ENCODE peak calls at places on chromosomes 7 and 10, in five cellular contexts. One of them, this sample, is unnamed.

GRCh38 chr10:117186832-117187615 is 10.3 kb upstream of the KCNK18 start:
- DNase-seq in left ventricle myocardium inferior: no peak
- DNase-seq in AG04449: no peak
- DNase-seq in mucosa of descending colon: no peak
- DNase-seq in uterus: no peak
- DNase-seq in this sample: no peak

GRCh38 chr10:119206603-119207366 is 586 bp upstream of the GRK5 start:
- DNase-seq in left ventricle myocardium inferior: peak
- DNase-seq in AG04449: no peak
- DNase-seq in mucosa of descending colon: peak
- DNase-seq in uterus: peak
- DNase-seq in this sample: no peak

GRCh38 chr7:2258661-2259365 is 16.8 kb downstream of the NUDT1 start:
- DNase-seq in left ventricle myocardium inferior: no peak
- DNase-seq in AG04449: no peak
- DNase-seq in mucosa of descending colon: no peak
- DNase-seq in uterus: no peak
- DNase-seq in this sample: no peak

GRCh38 chr7:79666472-79666871 is 213.0 kb upstream of the MAGI2 start:
- DNase-seq in left ventricle myocardium inferior: no peak
- DNase-seq in AG04449: no peak
- DNase-seq in mucosa of descending colon: no peak
- DNase-seq in uterus: no peak
- DNase-seq in this sample: no peak

GRCh38 chr10:5971315-5971832 is 6.0 kb downstream of the IL15RA start:
- DNase-seq in left ventricle myocardium inferior: no peak
- DNase-seq in AG04449: no peak
- DNase-seq in mucosa of descending colon: peak
- DNase-seq in uterus: peak
- DNase-seq in this sample: no peak

GRCh38 chr10:75956624-75957023 is 525.2 kb downstream of the LRMDA start:
- DNase-seq in left ventricle myocardium inferior: no peak
- DNase-seq in AG04449: no peak
- DNase-seq in mucosa of descending colon: no peak
- DNase-seq in uterus: no peak
- DNase-seq in this sample: no peak

GRCh38 chr7:55387062-55387965 is 22.2 kb downstream of the LANCL2 start:
- DNase-seq in left ventricle myocardium inferior: no peak
- DNase-seq in AG04449: no peak
- DNase-seq in mucosa of descending colon: no peak
- DNase-seq in uterus: no peak
- DNase-seq in this sample: no peak

GRCh38 chr10:114403545-114404161 is 649 bp downstream of the AFAP1L2 start:
- DNase-seq in left ventricle myocardium inferior: peak
- DNase-seq in AG04449: no peak
- DNase-seq in mucosa of descending colon: peak
- DNase-seq in uterus: peak
- DNase-seq in this sample: no peak

GRCh38 chr10:96153065-96153464 is 23.0 kb downstream of the ZNF518A start:
- DNase-seq in left ventricle myocardium inferior: no peak
- DNase-seq in AG04449: no peak
- DNase-seq in mucosa of descending colon: no peak
- DNase-seq in uterus: no peak
- DNase-seq in this sample: no peak

GRCh38 chr10:75418712-75419111 is 12.7 kb upstream of the LRMDA start:
- DNase-seq in left ventricle myocardium inferior: no peak
- DNase-seq in AG04449: no peak
- DNase-seq in mucosa of descending colon: no peak
- DNase-seq in uterus: no peak
- DNase-seq in this sample: no peak

GRCh38 chr7:26648429-26649015 is 215.9 kb downstream of the SKAP2 start:
- DNase-seq in left ventricle myocardium inferior: no peak
- DNase-seq in AG04449: peak
- DNase-seq in mucosa of descending colon: no peak
- DNase-seq in uterus: no peak
- DNase-seq in this sample: peak

GRCh38 chr10:15368456-15368855 is 2.6 kb downstream of the FAM171A1 start:
- DNase-seq in left ventricle myocardium inferior: no peak
- DNase-seq in AG04449: no peak
- DNase-seq in mucosa of descending colon: no peak
- DNase-seq in uterus: no peak
- DNase-seq in this sample: no peak

GRCh38 chr10:15367296-15367830 is 3.7 kb downstream of the FAM171A1 start:
- DNase-seq in left ventricle myocardium inferior: no peak
- DNase-seq in AG04449: no peak
- DNase-seq in mucosa of descending colon: no peak
- DNase-seq in uterus: no peak
- DNase-seq in this sample: no peak

GRCh38 chr10:15370212-15370740 is 813 bp downstream of the FAM171A1 start:
- DNase-seq in left ventricle myocardium inferior: peak
- DNase-seq in AG04449: no peak
- DNase-seq in mucosa of descending colon: peak
- DNase-seq in uterus: no peak
- DNase-seq in this sample: no peak

GRCh38 chr10:15370741-15371701 is at the start of gene FAM171A1:
- DNase-seq in left ventricle myocardium inferior: peak
- DNase-seq in AG04449: no peak
- DNase-seq in mucosa of descending colon: peak
- DNase-seq in uterus: peak
- DNase-seq in this sample: no peak

GRCh38 chr10:15369642-15370211 is 1.4 kb downstream of the FAM171A1 start:
- DNase-seq in left ventricle myocardium inferior: peak
- DNase-seq in AG04449: no peak
- DNase-seq in mucosa of descending colon: peak
- DNase-seq in uterus: no peak
- DNase-seq in this sample: no peak
- H3K4me3 ChIP-seq in left ventricle myocardium inferior: peak
- H3K4me3 ChIP-seq in AG04449: peak
- H3K4me3 ChIP-seq in mucosa of descending colon: peak
- H3K4me3 ChIP-seq in uterus: peak
- H3K4me3 ChIP-seq in this sample: peak

GRCh38 chr7:140304071-140304799 is 94.1 kb downstream of the SLC37A3 start:
- DNase-seq in left ventricle myocardium inferior: no peak
- DNase-seq in AG04449: no peak
- DNase-seq in mucosa of descending colon: no peak
- DNase-seq in uterus: no peak
- DNase-seq in this sample: no peak
- TF ChIP-seq CTCF in left ventricle myocardium inferior: peak
- TF ChIP-seq CTCF in AG04449: no peak
- TF ChIP-seq CTCF in mucosa of descending colon: no peak
- TF ChIP-seq CTCF in uterus: no peak
- TF ChIP-seq CTCF in this sample: peak

GRCh38 chr10:125160856-125161569 is 650 bp upstream of the CTBP2 start:
- DNase-seq in left ventricle myocardium inferior: peak
- DNase-seq in AG04449: no peak
- DNase-seq in mucosa of descending colon: peak
- DNase-seq in uterus: peak
- DNase-seq in this sample: no peak
- H3K4me3 ChIP-seq in left ventricle myocardium inferior: peak
- H3K4me3 ChIP-seq in AG04449: peak
- H3K4me3 ChIP-seq in mucosa of descending colon: peak
- H3K4me3 ChIP-seq in uterus: peak
- H3K4me3 ChIP-seq in this sample: peak

GRCh38 chr7:39609462-39610149 is 13.8 kb upstream of the RALA start:
- DNase-seq in left ventricle myocardium inferior: peak
- DNase-seq in AG04449: no peak
- DNase-seq in mucosa of descending colon: peak
- DNase-seq in uterus: no peak
- DNase-seq in this sample: no peak
- TF ChIP-seq CTCF in left ventricle myocardium inferior: peak
- TF ChIP-seq CTCF in AG04449: no peak
- TF ChIP-seq CTCF in mucosa of descending colon: no peak
- TF ChIP-seq CTCF in uterus: no peak
- TF ChIP-seq CTCF in this sample: no peak

GRCh38 chr7:30984359-30985107 is 20.8 kb downstream of the GHRHR start:
- DNase-seq in left ventricle myocardium inferior: no peak
- DNase-seq in AG04449: no peak
- DNase-seq in mucosa of descending colon: no peak
- DNase-seq in uterus: no peak
- DNase-seq in this sample: peak

GRCh38 chr7:30980751-30981150 is 17.0 kb downstream of the GHRHR start:
- DNase-seq in left ventricle myocardium inferior: no peak
- DNase-seq in AG04449: no peak
- DNase-seq in mucosa of descending colon: no peak
- DNase-seq in uterus: no peak
- DNase-seq in this sample: no peak

GRCh38 chr7:30985756-30986155 is 22.0 kb downstream of the GHRHR start:
- DNase-seq in left ventricle myocardium inferior: no peak
- DNase-seq in AG04449: no peak
- DNase-seq in mucosa of descending colon: no peak
- DNase-seq in uterus: no peak
- DNase-seq in this sample: no peak

GRCh38 chr7:30983914-30984247 is 20.1 kb downstream of the GHRHR start:
- DNase-seq in left ventricle myocardium inferior: no peak
- DNase-seq in AG04449: no peak
- DNase-seq in mucosa of descending colon: no peak
- DNase-seq in uterus: no peak
- DNase-seq in this sample: no peak

DNA sequence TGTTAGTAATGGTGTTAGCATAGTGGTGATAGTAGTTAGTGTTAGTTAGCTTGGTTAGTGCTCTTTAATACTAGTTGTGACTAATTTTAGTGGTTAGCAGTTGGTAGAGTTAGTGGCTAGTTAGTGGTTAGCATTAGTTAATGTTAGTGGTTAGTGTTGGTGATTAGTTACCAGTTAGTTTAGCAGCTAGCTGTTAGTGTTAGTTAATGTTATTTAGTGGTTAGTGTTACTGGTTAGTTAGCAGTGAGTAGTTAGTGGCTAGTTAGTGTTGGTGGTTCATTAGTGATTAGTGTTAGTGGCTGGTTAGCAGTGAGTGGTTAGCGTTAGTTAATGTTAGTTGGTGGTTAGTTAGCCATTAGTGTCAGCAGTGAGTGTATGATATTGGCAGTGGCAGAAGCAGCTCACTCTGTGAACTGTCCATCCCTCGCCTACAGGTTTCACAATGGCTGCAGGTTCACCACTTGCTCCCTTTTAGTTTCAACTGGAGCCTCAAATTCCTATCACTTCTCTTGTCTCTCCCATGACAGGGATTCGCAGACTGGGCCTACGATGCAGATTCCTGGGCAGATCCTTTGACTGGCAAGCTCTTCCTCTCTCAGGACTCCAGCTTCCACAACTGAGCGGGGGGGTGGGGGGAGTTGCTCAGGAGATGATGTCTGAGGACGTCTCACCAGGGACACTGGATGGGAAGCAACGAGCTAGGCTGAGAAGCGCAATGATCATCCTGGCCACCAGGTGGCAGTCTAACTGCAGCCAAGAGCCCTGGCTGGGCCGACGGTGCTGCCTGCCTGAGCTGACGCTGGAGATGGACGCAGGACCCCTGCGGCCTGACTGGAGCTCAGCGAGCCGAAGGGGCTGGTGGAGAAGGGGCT is 19.5 kb downstream of the GHRHR start:
- DNase-seq in left ventricle myocardium inferior: peak
- DNase-seq in AG04449: no peak
- DNase-seq in mucosa of descending colon: peak
- DNase-seq in uterus: peak
- DNase-seq in this sample: peak
- H3K4me3 ChIP-seq in left ventricle myocardium inferior: peak
- H3K4me3 ChIP-seq in AG04449: no peak
- H3K4me3 ChIP-seq in mucosa of descending colon: no peak
- H3K4me3 ChIP-seq in uterus: no peak
- H3K4me3 ChIP-seq in this sample: no peak

DNA sequence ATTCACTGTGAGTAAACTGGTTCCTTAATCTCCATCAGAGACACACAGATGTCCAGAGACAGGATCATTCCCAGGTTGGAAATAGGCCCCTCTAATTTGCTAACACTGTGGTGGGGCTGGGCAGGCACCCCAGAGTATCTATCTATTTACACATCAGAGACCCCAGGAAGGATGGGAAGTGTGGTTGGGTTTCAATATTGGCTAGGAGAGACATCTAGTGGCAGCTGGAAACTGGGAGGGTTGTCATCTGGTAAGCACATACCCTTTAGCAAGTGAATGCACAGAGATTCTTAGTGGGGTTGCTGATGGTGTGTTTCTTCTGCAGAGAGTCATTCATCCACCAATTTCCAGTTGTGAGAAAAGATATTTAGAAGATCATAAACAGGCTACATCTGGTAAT is 36.0 kb upstream of the NRG3 start:
- DNase-seq in left ventricle myocardium inferior: no peak
- DNase-seq in AG04449: no peak
- DNase-seq in mucosa of descending colon: no peak
- DNase-seq in uterus: no peak
- DNase-seq in this sample: no peak
- TF ChIP-seq CTCF in left ventricle myocardium inferior: no peak
- TF ChIP-seq CTCF in AG04449: no peak
- TF ChIP-seq CTCF in mucosa of descending colon: no peak
- TF ChIP-seq CTCF in uterus: no peak
- TF ChIP-seq CTCF in this sample: no peak

DNA sequence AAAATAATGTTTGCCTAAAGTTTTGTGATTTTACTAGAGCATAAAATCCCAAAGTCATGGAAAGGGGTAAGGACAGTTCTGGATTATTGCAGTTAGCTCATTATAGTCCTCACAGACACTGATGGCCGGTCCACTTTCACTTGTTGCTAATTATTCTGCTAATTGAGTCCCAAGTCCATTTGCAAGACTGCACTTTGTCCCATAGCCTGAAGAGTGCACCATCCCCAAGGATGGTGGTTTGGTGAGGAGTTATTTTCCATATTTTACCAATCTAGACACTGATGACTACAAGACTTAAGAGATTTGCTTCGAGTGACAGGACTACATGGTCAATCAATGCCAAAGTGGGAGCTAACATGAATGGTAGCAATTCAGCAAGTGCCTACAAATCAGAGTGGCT is 181.8 kb upstream of the CACNA2D1 start:
- DNase-seq in left ventricle myocardium inferior: no peak
- DNase-seq in AG04449: no peak
- DNase-seq in mucosa of descending colon: no peak
- DNase-seq in uterus: no peak
- DNase-seq in this sample: no peak
- H3K4me3 ChIP-seq in left ventricle myocardium inferior: no peak
- H3K4me3 ChIP-seq in AG04449: no peak
- H3K4me3 ChIP-seq in mucosa of descending colon: no peak
- H3K4me3 ChIP-seq in uterus: no peak
- H3K4me3 ChIP-seq in this sample: no peak

GRCh38 chr7:75866497-75867389 is 12.1 kb upstream of the RHBDD2 start:
- DNase-seq in left ventricle myocardium inferior: peak
- DNase-seq in AG04449: no peak
- DNase-seq in mucosa of descending colon: peak
- DNase-seq in uterus: peak
- DNase-seq in this sample: no peak
- TF ChIP-seq CTCF in left ventricle myocardium inferior: peak
- TF ChIP-seq CTCF in AG04449: peak
- TF ChIP-seq CTCF in mucosa of descending colon: peak
- TF ChIP-seq CTCF in uterus: peak
- TF ChIP-seq CTCF in this sample: peak

GRCh38 chr10:99983280-99983988 is 26.3 kb downstream of the DNMBP start:
- DNase-seq in left ventricle myocardium inferior: peak
- DNase-seq in AG04449: no peak
- DNase-seq in mucosa of descending colon: peak
- DNase-seq in uterus: peak
- DNase-seq in this sample: no peak
- H3K4me3 ChIP-seq in left ventricle myocardium inferior: peak
- H3K4me3 ChIP-seq in AG04449: peak
- H3K4me3 ChIP-seq in mucosa of descending colon: no peak
- H3K4me3 ChIP-seq in uterus: peak
- H3K4me3 ChIP-seq in this sample: no peak

This sample was measured in AG09309.